ENCODE peak calls at places on chromosomes 6 and 20, in eight cellular contexts. C is NCI-H1417, G is Ammon's horn, R is AG09309, E is AG09319, U is B cell, D is SW480, J is NCI-H146. P is an unnamed sample.

GRCh38 chr6:106715922-106716321 is 86.5 kb downstream of the QRSL1 start:
- DNase-seq in C (no peak), G (no peak), R (no peak), E (no peak), U (no peak), D (no peak), J (peak; percentile 71), P (no peak)

GRCh38 chr6:16760536-16761468 is at the start of gene ATXN1:
- DNase-seq in C (peak; percentile 55), G (peak; percentile 52), R (no peak), E (no peak), U (peak; percentile 70), D (peak; percentile 46), J (peak; percentile 48), P (no peak)

GRCh38 chr6:82237013-82237412 is 10.5 kb downstream of the IBTK start:
- DNase-seq in C (no peak), G (no peak), R (no peak), E (no peak), U (no peak), D (no peak), J (peak; percentile 12), P (no peak)

GRCh38 chr6:26071135-26071534 is 16.1 kb upstream of the HFE start:
- DNase-seq in C (no peak), G (no peak), R (no peak), E (no peak), U (no peak), D (no peak), J (no peak), P (no peak)

GRCh38 chr6:70652216-70652615 is 15.5 kb upstream of the SMAP1 start:
- DNase-seq in C (no peak), G (no peak), R (no peak), E (no peak), U (no peak), D (no peak), J (no peak), P (no peak)

GRCh38 chr20:10316582-10316981 is 98.0 kb downstream of the SNAP25 start:
- DNase-seq in C (no peak), G (no peak), R (no peak), E (no peak), U (no peak), D (no peak), J (peak; percentile 41), P (no peak)

GRCh38 chr20:42588847-42589246 is 600.9 kb downstream of the PTPRT start:
- DNase-seq in C (no peak), G (no peak), R (no peak), E (no peak), U (no peak), D (no peak), J (no peak), P (no peak)

GRCh38 chr6:77466055-77467028 is 3.1 kb upstream of the HTR1B start:
- DNase-seq in C (no peak), G (peak; percentile 55), R (no peak), E (no peak), U (peak; percentile 33), D (peak; percentile 18), J (peak; percentile 54), P (no peak)

GRCh38 chr6:158688860-158689259 is 39.0 kb downstream of the SYTL3 start:
- DNase-seq in C (no peak), G (no peak), R (no peak), E (no peak), U (no peak), D (no peak), J (no peak), P (no peak)

GRCh38 chr6:84788689-84789088 is 24.3 kb upstream of the TBX18 start:
- DNase-seq in C (no peak), G (no peak), R (no peak), E (no peak), U (no peak), D (no peak), J (no peak), P (no peak)

GRCh38 chr20:51624157-51624731 is 81.7 kb upstream of the NFATC2 start:
- DNase-seq in C (peak; percentile 33), G (peak; percentile 25), R (no peak), E (no peak), U (peak; percentile 70), D (peak; percentile 62), J (peak; percentile 50), P (no peak)

GRCh38 chr20:37345339-37346231 is at the start of gene SRC:
- DNase-seq in C (peak; percentile 80), G (peak; percentile 76), R (no peak), E (peak; percentile 61), U (peak; percentile 85), D (peak; percentile 74), J (peak; percentile 87), P (no peak)

P was measured in non-pigmented ciliary epithelial cell.